ENCODE peak calls at places on chromosome 1, in ten cellular contexts. J, C, E, X, W, M, S, V, Y and Q are unnamed samples.

GRCh38 chr1:27057801-27058647 is 45.4 kb upstream of the TENT5B start:
- DNase-seq in S (no peak), E (no peak), C (peak; percentile 20), J (no peak), W (no peak), X (no peak), Y (no peak), M (no peak), V (no peak), Q (peak; percentile 36)

GRCh38 chr1:152442765-152443164 is 28.7 kb upstream of the CRNN start:
- DNase-seq in Y (no peak), W (no peak), S (peak; percentile 47), J (no peak), E (peak; percentile 16), X (no peak), V (no peak), C (peak; percentile 67), M (no peak), Q (no peak)

GRCh38 chr1:172761581-172762025 is 102.7 kb downstream of the FASLG start:
- DNase-seq in X (no peak), E (peak; percentile 71), M (no peak), S (peak; percentile 43), V (peak; percentile 50), C (peak; percentile 63), W (no peak), Y (no peak), J (no peak), Q (peak; percentile 68)

GRCh38 chr1:87512431-87512830 is 183.8 kb downstream of the LMO4 start:
- DNase-seq in S (no peak), E (peak; percentile 7), J (no peak), W (no peak), X (no peak), V (peak; percentile 41), C (no peak), M (no peak), Y (no peak), Q (no peak)

GRCh38 chr1:156654700-156655099 is 12.8 kb downstream of the BCAN start:
- DNase-seq in J (no peak), S (no peak), E (no peak), W (no peak), X (no peak), Y (no peak), V (no peak), C (peak; percentile 58), M (no peak), Q (no peak)

GRCh38 chr1:64549464-64550239 is 79.7 kb downstream of the CACHD1 start:
- DNase-seq in V (no peak), J (no peak), M (no peak), C (no peak), E (no peak), X (no peak), Y (no peak), S (no peak), W (no peak), Q (no peak)

GRCh38 chr1:64775152-64775551 is 30.3 kb downstream of the RAVER2 start:
- DNase-seq in X (no peak), J (no peak), S (no peak), C (no peak), M (no peak), E (no peak), V (no peak), W (no peak), Y (no peak), Q (no peak)

GRCh38 chr1:184919892-184920291 is 54.4 kb downstream of the NIBAN1 start:
- DNase-seq in M (no peak), S (no peak), V (no peak), J (no peak), C (no peak), X (no peak), W (no peak), E (no peak), Y (no peak), Q (no peak)

GRCh38 chr1:192524223-192524622 is 51.4 kb upstream of the RGS1 start:
- DNase-seq in J (no peak), W (no peak), Y (no peak), M (no peak), X (no peak), V (peak; percentile 34), S (peak; percentile 39), C (peak; percentile 63), E (peak; percentile 59), Q (peak; percentile 58)

GRCh38 chr1:6245869-6246496 is 2.0 kb downstream of the HES3 start:
- DNase-seq in J (no peak), S (no peak), X (peak; percentile 76), W (no peak), V (no peak), Y (peak; percentile 80), M (peak; percentile 78), E (peak; percentile 21), C (no peak), Q (no peak)

GRCh38 chr1:84724128-84724860 is 34.0 kb upstream of the SSX2IP start:
- DNase-seq in V (no peak), E (no peak), C (no peak), J (peak; percentile 65), Y (peak; percentile 42), M (no peak), W (no peak), X (peak; percentile 28), S (no peak), Q (no peak)

GRCh38 chr1:56590520-56591011 is 11.2 kb upstream of the PLPP3 start:
- DNase-seq in Y (no peak), S (peak; percentile 68), M (no peak), W (no peak), C (peak; percentile 76), J (no peak), X (no peak), E (no peak), V (no peak), Q (no peak)

GRCh38 chr1:178651742-178652141 is 73.3 kb upstream of the RALGPS2 start:
- DNase-seq in V (peak; percentile 83), C (peak; percentile 33), E (peak; percentile 15), J (no peak), M (no peak), W (no peak), X (no peak), Y (no peak), S (no peak), Q (no peak)

GRCh38 chr1:24202987-24203386 is 15.9 kb upstream of the IFNLR1 start:
- DNase-seq in S (no peak), M (no peak), W (no peak), J (no peak), V (no peak), E (no peak), C (no peak), Y (no peak), X (no peak), Q (no peak)

DNA sequence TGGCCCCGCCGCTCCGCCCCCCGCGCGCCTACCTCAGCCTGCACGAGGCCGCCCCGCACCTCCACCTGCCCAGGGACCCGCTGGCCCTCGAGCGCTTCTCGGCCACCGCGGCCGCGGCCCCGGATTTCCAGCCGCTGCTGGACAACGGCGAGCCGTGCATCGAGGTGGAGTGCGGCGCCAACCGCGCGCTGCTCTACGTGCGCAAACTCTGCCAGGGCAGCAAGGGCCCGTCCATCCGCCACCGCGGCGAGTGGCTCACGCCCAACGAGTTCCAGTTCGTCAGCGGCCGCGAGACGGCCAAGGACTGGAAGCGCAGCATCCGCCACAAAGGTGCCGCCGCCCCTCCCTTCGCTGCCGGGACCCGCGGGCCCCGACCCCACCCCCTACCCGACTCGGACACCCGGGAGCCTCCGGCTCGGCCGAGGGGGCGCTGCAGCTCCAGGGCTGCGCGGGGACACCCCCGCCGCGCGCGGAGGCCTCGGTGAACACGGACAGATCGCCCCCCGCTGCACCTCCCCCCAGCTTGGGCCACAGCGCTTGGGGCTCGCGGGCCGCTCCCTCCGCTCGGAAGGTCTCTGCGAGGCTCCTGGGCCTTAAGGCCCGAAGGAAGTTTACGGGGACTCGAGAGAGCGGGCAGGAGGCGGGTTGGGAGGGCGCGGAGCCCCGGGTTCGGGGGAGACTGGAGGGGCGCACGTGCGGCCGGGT is 1.0 kb downstream of the SAMD11 start:
- DNase-seq in S (peak; percentile 56), M (no peak), X (no peak), C (peak; percentile 33), J (no peak), Y (no peak), V (peak; percentile 36), E (no peak), W (no peak), Q (peak; percentile 65)
- TF ChIP-seq CTCF in S (peak; percentile 11), M (peak; percentile 42), X (no peak), C (no peak), J (no peak), Y (no peak), V (peak; percentile 19), E (peak; percentile 6), W (no peak), Q (no peak)

GRCh38 chr1:161121838-161122237 is 3.9 kb downstream of the NIT1 start:
- DNase-seq in J (no peak), V (no peak), C (no peak), S (no peak), W (no peak), M (no peak), Y (no peak), X (peak; percentile 38), E (no peak), Q (no peak)

GRCh38 chr1:161117681-161118581 is at the start of the genes NIT1 and PFDN2:
- DNase-seq in C (peak; percentile 79), J (peak; percentile 88), X (peak; percentile 94), V (peak; percentile 85), E (peak; percentile 90), M (peak; percentile 93), S (peak; percentile 77), W (peak; percentile 90), Y (peak; percentile 91), Q (peak; percentile 81)

GRCh38 chr1:161121042-161121441 is 3.1 kb downstream of the NIT1 start:
- DNase-seq in W (no peak), Y (no peak), S (no peak), E (no peak), J (no peak), M (no peak), V (no peak), X (no peak), C (no peak), Q (no peak)

GRCh38 chr1:161119379-161120061 is 1.6 kb downstream of the NIT1 start:
- DNase-seq in Y (peak; percentile 78), E (peak; percentile 69), W (no peak), V (peak; percentile 75), S (peak; percentile 69), X (peak; percentile 75), J (no peak), M (no peak), C (peak; percentile 75), Q (peak; percentile 54)

GRCh38 chr1:161119017-161119378 is 1.1 kb downstream of the NIT1 start:
- DNase-seq in E (no peak), Y (no peak), S (no peak), X (no peak), W (peak; percentile 47), J (no peak), C (peak; percentile 34), M (no peak), V (no peak), Q (no peak)
- TF ChIP-seq CTCF in E (no peak), Y (no peak), S (no peak), X (no peak), W (no peak), J (no peak), C (no peak), M (no peak), V (no peak), Q (no peak)

GRCh38 chr1:1918901-1919303 is at the start of gene TMEM52:
- DNase-seq in W (no peak), Y (no peak), X (no peak), V (no peak), M (peak; percentile 82), S (no peak), C (no peak), J (no peak), E (no peak), Q (no peak)
- TF ChIP-seq CTCF in W (no peak), Y (no peak), X (peak; percentile 23), V (no peak), M (peak; percentile 11), S (no peak), C (no peak), J (no peak), E (no peak), Q (no peak)

GRCh38 chr1:231550448-231550781 is 21.9 kb downstream of the TSNAX start:
- DNase-seq in S (peak; percentile 3), C (no peak), W (no peak), M (no peak), E (peak; percentile 7), J (no peak), X (peak; percentile 32), V (no peak), Y (peak; percentile 28), Q (no peak)
- TF ChIP-seq CTCF in S (peak; percentile 42), C (peak; percentile 40), W (peak; percentile 46), M (peak; percentile 64), E (peak; percentile 49), J (peak; percentile 45), X (peak; percentile 23), V (peak; percentile 19), Y (peak; percentile 33), Q (peak; percentile 37)